ENCODE peak calls at places on chromosomes 16 and 17, in four cellular contexts. One of them, this sample, is unnamed.

GRCh38 chr16:22638393-22639206 is 127.9 kb downstream of the NPIPB5 start:
- DNase-seq in NCI-H1048: no peak
- DNase-seq in stimulated activated CD4-positive, alpha-beta T cell treated with anti-CD3 and anti-CD28 coated beads, Interleukin-15, amount 100 ng/mL, for 1 hour: no peak
- DNase-seq in ELF-1: no peak
- DNase-seq in this sample: no peak

GRCh38 chr16:1175566-1176279 is 22.8 kb downstream of the CACNA1H start:
- DNase-seq in NCI-H1048: no peak
- DNase-seq in ELF-1: no peak
- DNase-seq in stimulated activated CD4-positive, alpha-beta T cell treated with anti-CD3 and anti-CD28 coated beads, Interleukin-15, amount 100 ng/mL, for 1 hour: no peak
- DNase-seq in this sample: no peak

GRCh38 chr17:36673068-36673467 is 71.7 kb downstream of the MRM1 start:
- DNase-seq in ELF-1: no peak
- DNase-seq in stimulated activated CD4-positive, alpha-beta T cell treated with anti-CD3 and anti-CD28 coated beads, Interleukin-15, amount 100 ng/mL, for 1 hour: no peak
- DNase-seq in NCI-H1048: no peak
- DNase-seq in this sample: no peak

GRCh38 chr17:31274252-31274651 is 22.8 kb downstream of the OMG start:
- DNase-seq in ELF-1: no peak
- DNase-seq in NCI-H1048: no peak
- DNase-seq in stimulated activated CD4-positive, alpha-beta T cell treated with anti-CD3 and anti-CD28 coated beads, Interleukin-15, amount 100 ng/mL, for 1 hour: no peak
- DNase-seq in this sample: no peak

GRCh38 chr16:72561-73537 is at the start of gene RHBDF1:
- DNase-seq in stimulated activated CD4-positive, alpha-beta T cell treated with anti-CD3 and anti-CD28 coated beads, Interleukin-15, amount 100 ng/mL, for 1 hour: no peak
- DNase-seq in ELF-1: peak
- DNase-seq in NCI-H1048: no peak
- DNase-seq in this sample: no peak

GRCh38 chr17:6753565-6753964 is 2.3 kb upstream of the XAF1 start:
- DNase-seq in NCI-H1048: no peak
- DNase-seq in ELF-1: no peak
- DNase-seq in stimulated activated CD4-positive, alpha-beta T cell treated with anti-CD3 and anti-CD28 coated beads, Interleukin-15, amount 100 ng/mL, for 1 hour: no peak
- DNase-seq in this sample: no peak

GRCh38 chr17:632551-632950 is 82.1 kb downstream of the VPS53 start:
- DNase-seq in ELF-1: no peak
- DNase-seq in stimulated activated CD4-positive, alpha-beta T cell treated with anti-CD3 and anti-CD28 coated beads, Interleukin-15, amount 100 ng/mL, for 1 hour: no peak
- DNase-seq in NCI-H1048: no peak
- DNase-seq in this sample: no peak

GRCh38 chr16:70162041-70162451 is 11.5 kb upstream of the CLEC18C start:
- DNase-seq in stimulated activated CD4-positive, alpha-beta T cell treated with anti-CD3 and anti-CD28 coated beads, Interleukin-15, amount 100 ng/mL, for 1 hour: no peak
- DNase-seq in NCI-H1048: no peak
- DNase-seq in ELF-1: no peak
- DNase-seq in this sample: peak

GRCh38 chr17:32298298-32298697 is 32.7 kb downstream of the RHBDL3 start:
- DNase-seq in stimulated activated CD4-positive, alpha-beta T cell treated with anti-CD3 and anti-CD28 coated beads, Interleukin-15, amount 100 ng/mL, for 1 hour: no peak
- DNase-seq in ELF-1: peak
- DNase-seq in NCI-H1048: no peak
- DNase-seq in this sample: no peak

GRCh38 chr16:88941933-88942909 is 34.8 kb downstream of the CBFA2T3 start:
- DNase-seq in NCI-H1048: peak
- DNase-seq in stimulated activated CD4-positive, alpha-beta T cell treated with anti-CD3 and anti-CD28 coated beads, Interleukin-15, amount 100 ng/mL, for 1 hour: peak
- DNase-seq in ELF-1: peak
- DNase-seq in this sample: peak

GRCh38 chr17:49730787-49731441 is 23.1 kb upstream of the SLC35B1 start:
- DNase-seq in NCI-H1048: no peak
- DNase-seq in ELF-1: no peak
- DNase-seq in stimulated activated CD4-positive, alpha-beta T cell treated with anti-CD3 and anti-CD28 coated beads, Interleukin-15, amount 100 ng/mL, for 1 hour: no peak
- DNase-seq in this sample: no peak

GRCh38 chr16:46972429-46972970 is 974 bp downstream of the DNAJA2 start:
- DNase-seq in ELF-1: no peak
- DNase-seq in NCI-H1048: no peak
- DNase-seq in stimulated activated CD4-positive, alpha-beta T cell treated with anti-CD3 and anti-CD28 coated beads, Interleukin-15, amount 100 ng/mL, for 1 hour: no peak
- DNase-seq in this sample: no peak

GRCh38 chr17:68125471-68125870 is 89.9 kb downstream of the KPNA2 start:
- DNase-seq in ELF-1: no peak
- DNase-seq in stimulated activated CD4-positive, alpha-beta T cell treated with anti-CD3 and anti-CD28 coated beads, Interleukin-15, amount 100 ng/mL, for 1 hour: no peak
- DNase-seq in NCI-H1048: no peak
- DNase-seq in this sample: no peak

GRCh38 chr16:49478107-49478506 is 104.5 kb downstream of the C16orf78 start:
- DNase-seq in ELF-1: no peak
- DNase-seq in stimulated activated CD4-positive, alpha-beta T cell treated with anti-CD3 and anti-CD28 coated beads, Interleukin-15, amount 100 ng/mL, for 1 hour: no peak
- DNase-seq in NCI-H1048: no peak
- DNase-seq in this sample: no peak

GRCh38 chr17:44348234-44348987 is 3.3 kb downstream of the GRN start:
- DNase-seq in NCI-H1048: no peak
- DNase-seq in stimulated activated CD4-positive, alpha-beta T cell treated with anti-CD3 and anti-CD28 coated beads, Interleukin-15, amount 100 ng/mL, for 1 hour: no peak
- DNase-seq in ELF-1: no peak
- DNase-seq in this sample: no peak

GRCh38 chr17:28225271-28225670 is 93.7 kb upstream of the TMEM97 start:
- DNase-seq in ELF-1: no peak
- DNase-seq in NCI-H1048: no peak
- DNase-seq in stimulated activated CD4-positive, alpha-beta T cell treated with anti-CD3 and anti-CD28 coated beads, Interleukin-15, amount 100 ng/mL, for 1 hour: no peak
- DNase-seq in this sample: no peak

GRCh38 chr16:73046484-73047214 is 1.3 kb downstream of the ZFHX3 start:
- DNase-seq in ELF-1: no peak
- DNase-seq in NCI-H1048: no peak
- DNase-seq in stimulated activated CD4-positive, alpha-beta T cell treated with anti-CD3 and anti-CD28 coated beads, Interleukin-15, amount 100 ng/mL, for 1 hour: no peak
- DNase-seq in this sample: no peak

GRCh38 chr16:14324581-14324980 is 253.5 kb downstream of the MRTFB start:
- DNase-seq in NCI-H1048: no peak
- DNase-seq in ELF-1: no peak
- DNase-seq in stimulated activated CD4-positive, alpha-beta T cell treated with anti-CD3 and anti-CD28 coated beads, Interleukin-15, amount 100 ng/mL, for 1 hour: no peak
- DNase-seq in this sample: no peak

GRCh38 chr16:88651276-88651988 is 579 bp upstream of the CYBA start:
- DNase-seq in ELF-1: peak
- DNase-seq in stimulated activated CD4-positive, alpha-beta T cell treated with anti-CD3 and anti-CD28 coated beads, Interleukin-15, amount 100 ng/mL, for 1 hour: peak
- DNase-seq in NCI-H1048: no peak
- DNase-seq in this sample: no peak

GRCh38 chr16:87100306-87101058 is 216.7 kb downstream of the C16orf95 start:
- DNase-seq in ELF-1: peak
- DNase-seq in stimulated activated CD4-positive, alpha-beta T cell treated with anti-CD3 and anti-CD28 coated beads, Interleukin-15, amount 100 ng/mL, for 1 hour: no peak
- DNase-seq in NCI-H1048: no peak
- DNase-seq in this sample: no peak

GRCh38 chr17:47978324-47978723 is 7.4 kb downstream of the CDK5RAP3 start:
- DNase-seq in ELF-1: peak
- DNase-seq in stimulated activated CD4-positive, alpha-beta T cell treated with anti-CD3 and anti-CD28 coated beads, Interleukin-15, amount 100 ng/mL, for 1 hour: peak
- DNase-seq in NCI-H1048: no peak
- DNase-seq in this sample: peak

GRCh38 chr16:85057212-85057889 is 29.8 kb downstream of the KIAA0513 start:
- DNase-seq in stimulated activated CD4-positive, alpha-beta T cell treated with anti-CD3 and anti-CD28 coated beads, Interleukin-15, amount 100 ng/mL, for 1 hour: no peak
- DNase-seq in NCI-H1048: no peak
- DNase-seq in ELF-1: peak
- DNase-seq in this sample: no peak

GRCh38 chr16:56874800-56875199 is 9.8 kb downstream of the SLC12A3 start:
- DNase-seq in NCI-H1048: no peak
- DNase-seq in stimulated activated CD4-positive, alpha-beta T cell treated with anti-CD3 and anti-CD28 coated beads, Interleukin-15, amount 100 ng/mL, for 1 hour: no peak
- DNase-seq in ELF-1: peak
- DNase-seq in this sample: no peak

GRCh38 chr16:17238285-17239028 is 232.3 kb downstream of the XYLT1 start:
- DNase-seq in ELF-1: no peak
- DNase-seq in NCI-H1048: no peak
- DNase-seq in stimulated activated CD4-positive, alpha-beta T cell treated with anti-CD3 and anti-CD28 coated beads, Interleukin-15, amount 100 ng/mL, for 1 hour: no peak
- DNase-seq in this sample: no peak

GRCh38 chr17:38911081-38911730 is 14.2 kb upstream of the LASP1NB start:
- DNase-seq in ELF-1: no peak
- DNase-seq in stimulated activated CD4-positive, alpha-beta T cell treated with anti-CD3 and anti-CD28 coated beads, Interleukin-15, amount 100 ng/mL, for 1 hour: no peak
- DNase-seq in NCI-H1048: no peak
- DNase-seq in this sample: no peak

GRCh38 chr16:19883296-19883951 is 1.2 kb downstream of the GPRC5B start:
- DNase-seq in NCI-H1048: peak
- DNase-seq in ELF-1: peak
- DNase-seq in stimulated activated CD4-positive, alpha-beta T cell treated with anti-CD3 and anti-CD28 coated beads, Interleukin-15, amount 100 ng/mL, for 1 hour: no peak
- DNase-seq in this sample: no peak

GRCh38 chr17:14016858-14017257 is 52.4 kb upstream of the COX10 start:
- DNase-seq in NCI-H1048: no peak
- DNase-seq in stimulated activated CD4-positive, alpha-beta T cell treated with anti-CD3 and anti-CD28 coated beads, Interleukin-15, amount 100 ng/mL, for 1 hour: no peak
- DNase-seq in ELF-1: no peak
- DNase-seq in this sample: no peak

GRCh38 chr17:42548070-42548837 is 4.5 kb upstream of the HSD17B1 start:
- DNase-seq in NCI-H1048: peak
- DNase-seq in ELF-1: peak
- DNase-seq in stimulated activated CD4-positive, alpha-beta T cell treated with anti-CD3 and anti-CD28 coated beads, Interleukin-15, amount 100 ng/mL, for 1 hour: peak
- DNase-seq in this sample: peak

This sample was measured in D721Med.